ENCODE peak calls at places on chromosome 15, in ten cellular contexts. R is tibial artery, O is stromal cell of bone marrow, E is GM23248, S is suprapubic skin, Y is NCI-H524 treated with DMSO at 0.1 percent for 48 hours, Z is non-pigmented ciliary epithelial cell, K is posterior cingulate gyrus, D is aorta, H is keratinocyte. Q is an unnamed sample.

GRCh38 chr15:90086868-90087268 is 15.4 kb downstream of the IDH2 start:
- DNase-seq in E (peak), Y (no peak), K (no peak), Z (no peak), H (no peak), R (no peak), O (no peak), S (no peak), D (peak), Q (no peak)

GRCh38 chr15:72584006-72584405 is 70.5 kb upstream of the GOLGA6B start:
- DNase-seq in K (no peak), O (no peak), E (no peak), R (no peak), Y (no peak), H (no peak), D (no peak), Z (no peak), S (no peak), Q (no peak)

GRCh38 chr15:65192016-65192415 is 6.9 kb upstream of the CLPX start:
- DNase-seq in Z (no peak), Y (no peak), D (no peak), K (no peak), H (no peak), E (peak), O (no peak), S (no peak), R (no peak), Q (no peak)

GRCh38 chr15:84953136-84953535 is 28.5 kb upstream of the PDE8A start:
- DNase-seq in Y (no peak), O (no peak), R (no peak), E (peak), S (no peak), D (no peak), Z (no peak), K (no peak), H (no peak), Q (no peak)

GRCh38 chr15:88385078-88385700 is 82.0 kb downstream of the MRPL46 start:
- DNase-seq in O (peak), R (no peak), K (no peak), S (no peak), Z (no peak), Y (no peak), D (no peak), E (peak), H (no peak), Q (no peak)

GRCh38 chr15:89335289-89336041 is 841 bp upstream of the POLG start:
- DNase-seq in D (no peak), K (no peak), H (no peak), O (no peak), E (no peak), Z (no peak), S (no peak), Y (peak), R (peak), Q (no peak)

GRCh38 chr15:42736178-42736792 is 643 bp downstream of the CDAN1 start:
- DNase-seq in E (peak), H (no peak), S (no peak), Y (no peak), O (no peak), D (no peak), R (peak), K (no peak), Z (no peak), Q (no peak)

GRCh38 chr15:42453826-42454225 is 37.1 kb downstream of the ZNF106 start:
- DNase-seq in E (no peak), H (no peak), D (no peak), K (no peak), S (no peak), Y (no peak), R (no peak), O (no peak), Z (no peak), Q (no peak)

GRCh38 chr15:74540135-74540760 is 772 bp upstream of the ARID3B start:
- DNase-seq in Y (no peak), D (no peak), O (no peak), Z (no peak), H (no peak), K (no peak), E (peak), S (no peak), R (no peak), Q (no peak)

GRCh38 chr15:51952805-51953204 is 18.8 kb downstream of the LEO1 start:
- DNase-seq in Y (no peak), S (no peak), Z (no peak), O (no peak), E (no peak), D (no peak), R (no peak), K (no peak), H (no peak), Q (no peak)

GRCh38 chr15:42151012-42151615 is 5.3 kb downstream of the PLA2G4F start:
- DNase-seq in H (no peak), Z (no peak), E (no peak), S (peak), Y (no peak), R (no peak), D (no peak), K (no peak), O (no peak), Q (no peak)

GRCh38 chr15:70762469-70763119 is 764 bp downstream of the UACA start:
- DNase-seq in E (peak), R (peak), K (no peak), H (no peak), Y (no peak), S (no peak), D (peak), O (peak), Z (no peak), Q (no peak)

GRCh38 chr15:91376016-91376415 is 276.0 kb downstream of the SV2B start:
- DNase-seq in H (no peak), E (no peak), S (no peak), R (no peak), D (no peak), K (no peak), O (no peak), Z (no peak), Y (no peak), Q (no peak)

GRCh38 chr15:60358935-60359672 is 38.7 kb downstream of the ANXA2 start:
- DNase-seq in S (no peak), E (peak), D (no peak), Y (peak), K (no peak), O (peak), Z (no peak), R (no peak), H (no peak), Q (no peak)

GRCh38 chr15:26891448-26891881 is 24.6 kb downstream of the GABRA5 start:
- DNase-seq in O (peak), S (no peak), D (no peak), Z (peak), H (peak), Y (peak), K (peak), E (peak), R (no peak), Q (no peak)